ENCODE peak calls at places on chromosomes 16 and 17, in nine cellular contexts. W is MM.1S; P is left lung; J is fibroblast of pulmonary artery; Z is GM06990; T is CD4-positive, CD25-positive, alpha-beta regulatory T cell; E is Caco-2; G is BE2C; Y is breast epithelium. M is an unnamed sample.

GRCh38 chr17:43556292-43556691 is 10.2 kb upstream of the ETV4 start:
- DNase-seq in J (no peak), W (no peak), Y (no peak), P (peak), G (no peak), Z (no peak), T (no peak), E (peak), M (no peak)

GRCh38 chr17:80025796-80026195 is 9.9 kb downstream of the TBC1D16 start:
- DNase-seq in W (no peak), G (no peak), P (no peak), T (no peak), J (no peak), Z (no peak), E (no peak), Y (no peak), M (no peak)

GRCh38 chr16:22624759-22625533 is 114.3 kb downstream of the NPIPB5 start:
- DNase-seq in Y (no peak), G (no peak), Z (no peak), J (no peak), T (no peak), W (no peak), P (no peak), E (no peak), M (no peak)

GRCh38 chr17:77375917-77376651 is 235.3 kb downstream of the SEC14L1 start:
- DNase-seq in E (no peak), T (peak), P (no peak), Y (peak), J (peak), W (no peak), Z (no peak), G (peak), M (no peak)

GRCh38 chr17:27630607-27631408 is at the start of gene LGALS9:
- DNase-seq in G (no peak), Z (peak), P (no peak), E (no peak), Y (peak), J (peak), T (peak), W (no peak), M (no peak)

GRCh38 chr17:49404371-49404770 is 10.3 kb downstream of the PHB1 start:
- DNase-seq in Y (no peak), Z (no peak), P (peak), E (no peak), W (no peak), G (no peak), J (no peak), T (peak), M (no peak)

GRCh38 chr16:10517868-10518267 is 62.5 kb downstream of the EMP2 start:
- DNase-seq in T (no peak), Z (no peak), J (no peak), Y (no peak), E (no peak), W (no peak), G (no peak), P (no peak), M (peak)

GRCh38 chr16:27401768-27402568 is at the start of gene IL21R:
- DNase-seq in Z (peak), P (peak), W (peak), Y (peak), E (no peak), G (no peak), J (peak), T (peak), M (peak)

GRCh38 chr16:7345423-7345822 is 12.8 kb downstream of the RBFOX1 start:
- DNase-seq in G (no peak), Y (no peak), E (no peak), J (no peak), Z (no peak), P (no peak), W (no peak), T (no peak), M (no peak)

DNA sequence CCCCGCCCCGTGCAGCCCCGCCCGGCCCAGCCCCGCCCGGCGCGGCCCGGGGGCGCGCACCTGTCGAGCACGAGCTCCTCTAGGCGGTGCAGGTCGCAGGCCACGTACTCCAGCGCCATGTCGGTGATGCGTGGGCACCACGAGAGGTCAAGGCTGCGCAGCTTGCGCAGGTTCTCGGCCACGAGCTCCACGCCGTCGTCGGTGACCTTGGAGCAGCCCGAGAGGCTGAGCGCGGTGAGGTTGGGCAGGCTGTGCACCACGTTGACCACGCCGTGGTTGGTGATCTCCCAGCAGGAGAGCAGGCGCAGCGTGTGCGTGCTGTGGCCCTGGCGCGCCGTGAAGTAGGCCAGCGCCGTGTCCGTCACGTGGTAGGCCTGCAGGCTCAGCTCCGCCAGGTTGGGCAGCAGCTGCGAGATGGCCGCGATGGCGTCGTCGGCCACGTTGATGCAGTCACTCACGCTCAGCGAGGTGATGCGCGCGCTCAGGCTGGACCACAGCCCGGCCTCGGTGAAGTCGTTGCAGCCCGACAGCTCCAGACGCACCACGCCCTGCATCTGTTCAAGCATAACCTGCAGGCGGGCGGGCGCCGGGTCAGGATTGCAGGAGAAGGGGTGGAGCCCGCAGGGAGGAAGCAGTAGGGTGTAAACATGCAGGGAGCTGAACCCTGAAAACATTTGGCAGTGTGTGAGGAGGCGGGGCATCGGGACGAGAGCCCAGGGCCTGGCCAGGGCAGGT is 5.3 kb upstream of the WDR24 start:
- DNase-seq in E (peak), W (no peak), Y (peak), T (peak), G (no peak), P (peak), Z (peak), J (no peak), M (no peak)
- H3K4me3 ChIP-seq in E (peak), W (no peak), Y (no peak), T (peak), G (no peak), P (peak), Z (peak), J (no peak), M (no peak)

DNA sequence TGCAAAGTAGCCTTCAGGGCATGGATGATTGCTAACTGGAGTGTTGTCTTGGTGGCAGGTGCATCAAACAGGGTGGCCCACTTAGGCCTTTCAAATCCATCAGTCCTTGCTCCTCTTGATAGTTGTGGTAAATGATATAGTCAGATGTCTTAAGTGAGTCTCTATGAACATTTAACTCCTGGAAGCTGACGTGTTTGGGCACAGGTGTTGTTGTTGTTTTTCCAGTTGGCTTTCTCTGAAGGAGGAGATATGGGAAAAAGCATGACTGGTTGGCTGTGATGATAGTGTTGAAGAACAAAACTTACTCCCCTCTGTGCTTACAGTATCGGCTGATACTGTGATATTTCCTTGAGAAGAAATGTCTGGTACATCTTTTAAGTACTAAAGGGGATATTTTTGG is 18.0 kb downstream of the TNRC6A start:
- DNase-seq in W (no peak), Z (no peak), T (no peak), P (no peak), Y (no peak), J (no peak), E (no peak), G (peak), M (no peak)
- H3K4me3 ChIP-seq in W (no peak), Z (no peak), T (no peak), P (no peak), Y (no peak), J (no peak), E (no peak), G (no peak), M (no peak)

DNA sequence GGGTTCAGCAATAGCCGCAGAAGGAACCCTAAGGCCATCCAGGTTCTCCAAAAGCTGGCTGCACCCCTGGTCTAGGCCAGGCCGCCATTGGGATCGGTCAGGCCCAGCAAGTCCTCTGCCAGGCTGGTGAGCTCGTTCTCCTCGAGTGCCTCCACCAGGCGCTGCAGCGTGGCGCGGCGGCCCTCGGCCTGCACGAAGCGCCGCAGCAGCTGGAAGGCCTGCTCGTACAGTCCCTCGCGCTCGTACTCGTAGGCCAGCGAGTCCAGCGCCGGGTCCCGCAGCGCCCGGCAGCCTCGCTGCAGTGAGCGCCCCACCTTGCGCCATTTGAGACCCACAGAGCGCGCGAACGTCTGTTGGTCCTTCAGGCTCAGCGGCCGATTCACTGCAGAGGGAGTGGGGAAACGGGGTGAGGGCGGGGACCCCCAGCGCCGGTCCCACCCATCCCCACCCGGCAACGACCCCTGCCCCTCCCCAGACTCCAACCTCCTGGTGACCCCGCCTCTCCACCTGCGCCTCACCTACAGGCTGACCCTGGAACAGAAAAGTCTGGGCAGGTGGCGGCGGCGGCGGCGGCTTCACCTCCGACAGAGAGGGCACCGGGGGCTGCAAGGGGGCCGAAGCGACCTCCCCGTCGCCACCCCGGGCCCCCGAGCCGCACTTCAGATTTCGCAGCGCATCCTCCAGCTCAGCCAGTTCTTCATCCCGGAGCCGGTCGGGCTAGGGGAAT is 3.9 kb upstream of the B3GNT9 start:
- DNase-seq in G (no peak), Y (no peak), J (no peak), P (no peak), Z (no peak), W (no peak), T (no peak), E (no peak), M (no peak)
- H3K4me3 ChIP-seq in G (peak), Y (no peak), J (no peak), P (no peak), Z (peak), W (peak), T (no peak), E (no peak), M (no peak)

GRCh38 chr17:44959821-44960523 is 8.1 kb downstream of the C1QL1 start:
- DNase-seq in P (no peak), E (no peak), Z (no peak), W (no peak), Y (no peak), J (no peak), G (peak), T (no peak), M (no peak)
- H3K4me3 ChIP-seq in P (no peak), E (no peak), Z (no peak), W (no peak), Y (no peak), J (no peak), G (peak), T (no peak), M (no peak)

DNA sequence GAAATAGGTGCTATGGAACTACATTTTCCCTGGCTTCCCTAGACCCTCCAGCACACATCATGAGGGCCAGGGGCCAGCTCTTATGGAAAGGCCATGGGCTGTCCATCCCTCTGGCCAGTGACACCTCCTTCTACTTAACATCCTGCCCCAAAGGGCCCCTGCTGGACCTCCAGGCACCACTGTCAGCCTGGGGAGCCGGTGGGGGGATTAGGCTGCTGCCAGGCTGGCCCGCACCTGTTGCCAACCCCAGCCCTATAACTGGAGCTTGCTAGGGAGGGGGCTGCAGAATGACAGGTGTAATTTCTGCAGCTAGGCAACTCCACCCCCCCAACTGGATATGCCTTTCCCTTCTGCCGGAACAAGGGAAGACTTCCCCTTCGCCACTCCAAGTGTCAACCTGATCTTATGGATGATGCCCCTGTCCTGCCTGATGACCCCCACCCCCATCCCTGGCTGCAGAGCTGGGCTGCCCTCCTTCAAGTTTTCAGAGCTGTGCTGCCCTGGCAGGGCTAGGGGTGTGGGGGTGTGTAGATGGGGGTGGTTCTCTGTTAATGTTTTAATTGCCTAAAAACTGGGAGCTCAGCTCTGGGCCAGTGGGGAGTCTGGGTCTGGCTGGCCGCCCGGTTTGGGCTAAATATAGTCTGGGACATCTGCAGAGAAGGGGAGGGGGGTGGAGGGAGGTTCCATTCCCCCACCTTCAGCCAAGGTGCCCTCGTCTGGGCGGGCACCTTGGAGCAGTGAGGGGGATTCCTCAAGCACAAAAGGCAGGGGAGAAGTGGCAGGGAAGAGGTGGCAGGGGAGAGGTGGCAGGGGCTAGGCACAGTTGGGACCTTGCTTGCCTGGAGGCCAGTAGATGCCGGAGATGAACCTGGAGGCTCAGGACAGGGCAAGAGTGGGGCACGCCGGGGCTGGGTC is 12.8 kb downstream of the RARA start:
- DNase-seq in J (no peak), W (peak), E (no peak), G (no peak), Z (no peak), P (peak), Y (no peak), T (no peak), M (peak)
- H3K4me3 ChIP-seq in J (peak), W (peak), E (no peak), G (peak), Z (peak), P (peak), Y (peak), T (peak), M (no peak)

GRCh38 chr16:47523342-47524006 is 62.3 kb downstream of the PHKB start:
- DNase-seq in Y (no peak), T (peak), W (peak), E (peak), J (no peak), G (no peak), P (no peak), Z (peak), M (no peak)
- H3K4me3 ChIP-seq in Y (no peak), T (peak), W (no peak), E (no peak), J (no peak), G (no peak), P (no peak), Z (no peak), M (no peak)

DNA sequence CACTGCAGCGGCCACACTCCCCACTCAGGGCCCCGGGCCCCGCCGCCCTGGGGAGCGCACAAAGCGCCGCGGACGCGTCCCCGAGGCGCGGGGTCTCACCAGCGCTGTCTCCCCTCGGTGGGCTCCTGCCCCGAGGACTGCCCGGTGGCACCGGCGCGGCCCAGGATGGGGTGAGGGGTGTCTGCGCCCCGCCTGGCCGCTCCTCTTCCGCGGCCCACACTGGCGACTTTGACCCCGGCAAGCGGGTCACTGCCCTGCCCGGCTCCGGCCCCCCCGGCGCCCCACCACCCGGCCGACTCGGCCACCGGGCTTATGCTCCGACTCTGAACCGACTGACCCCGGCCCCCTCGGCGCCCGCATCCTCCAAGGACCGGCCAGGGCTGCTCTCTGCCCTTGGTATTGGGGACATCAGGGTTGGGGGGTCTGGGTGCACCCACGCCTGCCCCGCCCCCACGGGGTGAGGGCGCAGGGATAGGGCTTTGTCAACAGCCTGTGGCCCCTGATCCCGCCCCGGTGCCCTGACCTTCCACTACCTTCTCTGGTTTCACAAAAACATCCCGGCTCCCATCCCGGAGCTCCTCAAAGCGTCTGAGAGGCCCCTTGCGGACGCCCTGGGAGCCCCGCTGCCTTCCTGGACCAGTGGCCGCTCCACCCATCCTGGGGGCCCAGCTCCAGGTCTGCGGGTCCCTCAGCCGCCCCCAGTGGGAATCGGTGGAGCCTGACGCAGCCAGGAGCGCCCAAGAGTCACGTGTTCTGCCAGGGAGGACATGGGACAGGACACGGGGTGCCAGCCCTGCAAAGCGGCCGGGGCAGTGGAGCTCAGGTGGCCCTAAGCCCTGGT is 829 bp downstream of the GCGR start:
- DNase-seq in J (no peak), P (no peak), G (no peak), Z (no peak), W (no peak), Y (no peak), T (no peak), E (no peak), M (peak)
- H3K4me3 ChIP-seq in J (no peak), P (no peak), G (no peak), Z (no peak), W (no peak), Y (no peak), T (no peak), E (peak), M (peak)

M was measured in right lobe of liver.